ENCODE peak calls at places on chromosomes 6 and 20, in seven cellular contexts. B is GM06990; Y is astrocyte; M is BJ; A is naive thymus-derived CD4-positive, alpha-beta T cell; D is esophagus muscularis mucosa; N is HCEC 1CT. S is an unnamed sample.

GRCh38 chr6:68689910-68690309 is 54.8 kb downstream of the ADGRB3 start:
- DNase-seq in B (no peak), Y (no peak), M (no peak), A (no peak), D (no peak), N (no peak), S (no peak)

GRCh38 chr20:24742436-24742835 is 206.6 kb upstream of the CST7 start:
- DNase-seq in B (no peak), Y (no peak), M (no peak), A (no peak), D (peak; percentile 60), N (no peak), S (no peak)

GRCh38 chr20:157154-157553 is at the start of gene DEFB127:
- DNase-seq in B (no peak), Y (no peak), M (no peak), A (no peak), D (no peak), N (no peak), S (no peak)

GRCh38 chr20:13857304-13857703 is 72.5 kb downstream of the NDUFAF5 start:
- DNase-seq in B (no peak), Y (no peak), M (no peak), A (no peak), D (no peak), N (no peak), S (peak; percentile 65)

GRCh38 chr20:18904192-18904591 is 90.6 kb downstream of the SCP2D1 start:
- DNase-seq in B (no peak), Y (no peak), M (no peak), A (no peak), D (no peak), N (no peak), S (no peak)

GRCh38 chr20:9126527-9126926 is 57.6 kb downstream of the PLCB4 start:
- DNase-seq in B (no peak), Y (no peak), M (no peak), A (no peak), D (no peak), N (no peak), S (no peak)

GRCh38 chr6:12483712-12484111 is 193.6 kb downstream of the EDN1 start:
- DNase-seq in B (peak; percentile 57), Y (peak; percentile 99), M (peak; percentile 77), A (no peak), D (no peak), N (peak; percentile 94), S (no peak)

GRCh38 chr6:133553652-133554051 is 312.5 kb downstream of the EYA4 start:
- DNase-seq in B (no peak), Y (peak; percentile 27), M (no peak), A (no peak), D (no peak), N (peak; percentile 67), S (peak; percentile 58)

GRCh38 chr6:166775180-166775922 is 148.3 kb upstream of the RPS6KA2 start:
- DNase-seq in B (no peak), Y (peak; percentile 34), M (no peak), A (peak; percentile 57), D (no peak), N (peak; percentile 58), S (peak; percentile 79)

GRCh38 chr20:39660251-39660650 is 698.1 kb downstream of the DHX35 start:
- DNase-seq in B (no peak), Y (peak; percentile 75), M (no peak), A (no peak), D (no peak), N (no peak), S (no peak)

GRCh38 chr6:14729186-14729871 is 516.5 kb upstream of the JARID2 start:
- DNase-seq in B (peak; percentile 65), Y (no peak), M (no peak), A (no peak), D (no peak), N (no peak), S (no peak)

GRCh38 chr6:168192901-168193815 is 114.1 kb upstream of the FRMD1 start:
- DNase-seq in B (no peak), Y (no peak), M (no peak), A (no peak), D (no peak), N (no peak), S (no peak)

GRCh38 chr6:156686429-156686939 is 90.7 kb upstream of the ARID1B start:
- DNase-seq in B (no peak), Y (peak; percentile 55), M (no peak), A (peak; percentile 30), D (no peak), N (peak; percentile 69), S (peak; percentile 86)

GRCh38 chr6:133973109-133973971 is 20.3 kb downstream of the TBPL1 start:
- DNase-seq in B (no peak), Y (no peak), M (no peak), A (peak; percentile 17), D (no peak), N (peak; percentile 61), S (peak; percentile 86)

GRCh38 chr6:160781298-160781697 is 79.3 kb downstream of the PLG start:
- DNase-seq in B (no peak), Y (no peak), M (no peak), A (no peak), D (no peak), N (no peak), S (no peak)

S was measured in cerebellar cortex.